ENCODE peak calls at places on chromosomes 5 and 9, in four cellular contexts. P is tibial nerve, Y is brain microvascular endothelial cell, O is ovary. B is an unnamed sample.

GRCh38 chr5:167413503-167413902 is 877.9 kb upstream of the WWC1 start:
- DNase-seq in P (no peak), Y (no peak), O (no peak), B (no peak)

GRCh38 chr5:76787237-76787636 is 31.6 kb upstream of the F2RL1 start:
- DNase-seq in P (peak), Y (peak), O (peak), B (no peak)

GRCh38 chr9:136742640-136743391 is at the start of gene LCN10:
- DNase-seq in P (no peak), Y (no peak), O (no peak), B (no peak)

GRCh38 chr9:129570450-129571297 is 50.2 kb downstream of the C9orf50 start:
- DNase-seq in P (peak), Y (peak), O (peak), B (no peak)

GRCh38 chr5:171475551-171476035 is 56.1 kb downstream of the FGF18 start:
- DNase-seq in P (no peak), Y (no peak), O (no peak), B (no peak)

GRCh38 chr5:133441166-133441815 is 171.1 kb downstream of the FSTL4 start:
- DNase-seq in P (no peak), Y (no peak), O (no peak), B (no peak)

GRCh38 chr5:71904852-71905251 is 185.8 kb downstream of the CARTPT start:
- DNase-seq in P (no peak), Y (no peak), O (no peak), B (no peak)

GRCh38 chr5:108212775-108213346 is 169.0 kb downstream of the FBXL17 start:
- DNase-seq in P (no peak), Y (peak), O (no peak), B (no peak)

GRCh38 chr5:168328804-168329203 is 37.4 kb downstream of the WWC1 start:
- DNase-seq in P (no peak), Y (no peak), O (no peak), B (no peak)

GRCh38 chr9:36142510-36143161 is 6.1 kb downstream of the GLIPR2 start:
- DNase-seq in P (no peak), Y (no peak), O (no peak), B (no peak)

GRCh38 chr9:107016383-107016782 is 153.4 kb downstream of the ZNF462 start:
- DNase-seq in P (no peak), Y (no peak), O (no peak), B (no peak)

GRCh38 chr9:121652037-121652837 is 803 bp downstream of the DAB2IP start:
- DNase-seq in P (no peak), Y (no peak), O (peak), B (peak)

GRCh38 chr5:159099049-159099760 is 511 bp downstream of the EBF1 start:
- DNase-seq in P (no peak), Y (no peak), O (peak), B (no peak)

GRCh38 chr5:142181547-142182191 is 73.1 kb downstream of the NDFIP1 start:
- DNase-seq in P (no peak), Y (no peak), O (no peak), B (no peak)

GRCh38 chr5:17221843-17222614 is 4.6 kb downstream of the BASP1 start:
- DNase-seq in P (no peak), Y (no peak), O (no peak), B (no peak)

GRCh38 chr9:121510766-121511555 is 11.3 kb upstream of the GGTA1 start:
- DNase-seq in P (no peak), Y (no peak), O (no peak), B (no peak)

GRCh38 chr5:79186021-79186420 is 49.9 kb upstream of the JMY start:
- DNase-seq in P (no peak), Y (no peak), O (no peak), B (no peak)

GRCh38 chr9:27524236-27524635 is at the start of gene IFNK:
- DNase-seq in P (no peak), Y (no peak), O (no peak), B (no peak)

GRCh38 chr9:72022846-72023245 is 37.6 kb downstream of the C9orf57 start:
- DNase-seq in P (no peak), Y (peak), O (no peak), B (no peak)

GRCh38 chr5:7468742-7469141 is 72.8 kb downstream of the ADCY2 start:
- DNase-seq in P (no peak), Y (no peak), O (no peak), B (no peak)

GRCh38 chr5:68749076-68749475 is 344.7 kb upstream of the SLC30A5 start:
- DNase-seq in P (no peak), Y (no peak), O (no peak), B (no peak)

GRCh38 chr9:135081264-135081660 is 6.2 kb upstream of the OLFM1 start:
- DNase-seq in P (no peak), Y (no peak), O (peak), B (no peak)

GRCh38 chr5:122507045-122507444 is 195.0 kb downstream of the SNCAIP start:
- DNase-seq in P (no peak), Y (no peak), O (no peak), B (no peak)
- H3K27ac ChIP-seq in P (no peak), Y (no peak), O (no peak), B (no peak)

GRCh38 chr5:59092758-59093157 is 509.9 kb downstream of the RAB3C start:
- DNase-seq in P (no peak), Y (no peak), O (no peak), B (no peak)

GRCh38 chr5:59088546-59088945 is 505.7 kb downstream of the RAB3C start:
- DNase-seq in P (no peak), Y (no peak), O (no peak), B (no peak)

GRCh38 chr5:59091965-59092364 is 509.1 kb downstream of the RAB3C start:
- DNase-seq in P (no peak), Y (no peak), O (no peak), B (no peak)

GRCh38 chr5:59089767-59090166 is 506.9 kb downstream of the RAB3C start:
- DNase-seq in P (no peak), Y (no peak), O (no peak), B (no peak)

GRCh38 chr5:59090323-59090722 is 507.4 kb downstream of the RAB3C start:
- DNase-seq in P (no peak), Y (no peak), O (no peak), B (no peak)
- TF ChIP-seq CTCF in P (no peak), Y (no peak), O (no peak), B (no peak)

GRCh38 chr5:83436276-83436675 is 35.3 kb upstream of the VCAN start:
- DNase-seq in P (no peak), Y (no peak), O (no peak), B (no peak)
- H3K27ac ChIP-seq in P (no peak), Y (no peak), O (no peak), B (no peak)

DNA sequence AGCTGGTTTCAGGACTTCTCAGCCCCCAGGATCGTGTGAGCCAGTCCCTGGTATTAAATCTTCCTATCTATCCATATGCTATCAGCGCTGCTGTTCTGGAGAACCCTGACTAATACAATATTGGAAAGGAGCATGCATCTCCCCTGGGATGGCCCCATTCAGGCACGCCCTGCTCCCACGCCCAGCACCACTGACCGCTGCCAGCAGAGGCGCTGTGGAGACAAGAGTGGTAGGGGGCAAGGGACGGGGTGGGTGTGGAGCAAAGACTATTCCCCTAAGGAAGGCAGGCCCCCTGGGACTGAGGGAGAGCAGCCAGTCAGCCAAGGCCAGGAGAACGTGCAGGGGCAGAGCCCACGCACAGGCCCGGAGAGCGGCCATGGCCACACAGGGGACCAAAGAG is 116.0 kb downstream of the VAV2 start:
- DNase-seq in P (no peak), Y (no peak), O (no peak), B (no peak)
- TF ChIP-seq CTCF in P (no peak), Y (peak), O (no peak), B (no peak)

GRCh38 chr9:127972316-127972871 is 8.4 kb downstream of the EEIG1 start:
- DNase-seq in P (no peak), Y (no peak), O (no peak), B (peak)

GRCh38 chr9:127968717-127969383 is 11.9 kb downstream of the EEIG1 start:
- DNase-seq in P (peak), Y (peak), O (peak), B (peak)

GRCh38 chr9:127968046-127968445 is 12.7 kb downstream of the EEIG1 start:
- DNase-seq in P (no peak), Y (no peak), O (peak), B (no peak)

GRCh38 chr9:127971357-127972315 is 9.2 kb downstream of the EEIG1 start:
- DNase-seq in P (no peak), Y (no peak), O (peak), B (peak)

GRCh38 chr9:127970401-127971313 is 10.1 kb downstream of the EEIG1 start:
- DNase-seq in P (no peak), Y (no peak), O (no peak), B (no peak)
- H3K27ac ChIP-seq in P (peak), Y (no peak), O (no peak), B (peak)

GRCh38 chr9:79591463-79591862 is 19.7 kb downstream of the TLE4 start:
- DNase-seq in P (no peak), Y (no peak), O (no peak), B (no peak)
- TF ChIP-seq CTCF in P (no peak), Y (no peak), O (no peak), B (no peak)

GRCh38 chr5:73812457-73812856 is 186.5 kb downstream of the ARHGEF28 start:
- DNase-seq in P (no peak), Y (no peak), O (no peak), B (no peak)
- H3K27ac ChIP-seq in P (no peak), Y (no peak), O (no peak), B (no peak)

GRCh38 chr5:62197697-62198096 is 108.3 kb upstream of the KIF2A start:
- DNase-seq in P (no peak), Y (no peak), O (no peak), B (no peak)
- TF ChIP-seq CTCF in P (no peak), Y (no peak), O (no peak), B (no peak)